ENCODE peak calls at places on chromosomes 7 and 10, in six cellular contexts. E is T-helper 1 cell, Z is neural progenitor cell, F is neural crest cell, B is NCI-H2081, A is NCI-H1105 treated with DMSO at 0.1 percent for 48 hours. X is an unnamed sample.

GRCh38 chr10:126905776-126906703 is 812 bp downstream of the DOCK1 start:
- DNase-seq in E (no peak), Z (peak), F (peak), B (no peak), A (no peak), X (no peak)

GRCh38 chr7:17971392-17971791 is 31.1 kb upstream of the SNX13 start:
- DNase-seq in E (no peak), Z (no peak), F (no peak), B (no peak), A (peak), X (no peak)

GRCh38 chr7:32204361-32205018 is 134.3 kb upstream of the PDE1C start:
- DNase-seq in E (no peak), Z (peak), F (peak), B (peak), A (peak), X (no peak)

GRCh38 chr7:44646176-44646920 is 39.9 kb downstream of the OGDH start:
- DNase-seq in E (no peak), Z (no peak), F (no peak), B (no peak), A (no peak), X (no peak)

GRCh38 chr7:41188163-41189130 is 514.4 kb downstream of the INHBA start:
- DNase-seq in E (no peak), Z (no peak), F (no peak), B (no peak), A (no peak), X (no peak)

GRCh38 chr10:86265236-86265876 is 101.2 kb downstream of the GRID1 start:
- DNase-seq in E (no peak), Z (no peak), F (no peak), B (no peak), A (no peak), X (no peak)

GRCh38 chr7:108324053-108325038 is 131.9 kb downstream of the NRCAM start:
- DNase-seq in E (no peak), Z (peak), F (no peak), B (no peak), A (peak), X (no peak)

GRCh38 chr10:45373783-45374450 is at the start of gene ALOX5:
- DNase-seq in E (no peak), Z (peak), F (no peak), B (peak), A (peak), X (peak)

GRCh38 chr10:53013201-53013808 is 240.7 kb upstream of the MBL2 start:
- DNase-seq in E (no peak), Z (no peak), F (no peak), B (no peak), A (no peak), X (no peak)

GRCh38 chr7:19705663-19706062 is 3.2 kb downstream of the POLR1F start:
- DNase-seq in E (no peak), Z (peak), F (no peak), B (no peak), A (no peak), X (no peak)

X was measured in T-helper 22 cell.